ENCODE peak calls at places on chromosomes 1 and 21, in eight cellular contexts. One of them, this sample, is unnamed.

GRCh38 chr1:111234866-111235265 is 7.4 kb downstream of the CHI3L2 start:
- DNase-seq in PC-9: peak
- DNase-seq in tibial artery: no peak
- DNase-seq in pancreas: no peak
- DNase-seq in right cardiac atrium: no peak
- DNase-seq in A549: peak
- DNase-seq in PC-3: peak
- DNase-seq in heart left ventricle: no peak
- DNase-seq in this sample: no peak

GRCh38 chr1:51927029-51927428 is 48.5 kb upstream of the NRDC start:
- DNase-seq in heart left ventricle: no peak
- DNase-seq in tibial artery: no peak
- DNase-seq in A549: no peak
- DNase-seq in right cardiac atrium: no peak
- DNase-seq in PC-3: peak
- DNase-seq in PC-9: no peak
- DNase-seq in pancreas: no peak
- DNase-seq in this sample: peak

GRCh38 chr1:206469411-206469932 is 804 bp upstream of the IKBKE start:
- DNase-seq in PC-3: peak
- DNase-seq in heart left ventricle: no peak
- DNase-seq in pancreas: no peak
- DNase-seq in A549: no peak
- DNase-seq in right cardiac atrium: no peak
- DNase-seq in PC-9: peak
- DNase-seq in tibial artery: no peak
- DNase-seq in this sample: no peak

GRCh38 chr1:151835596-151835995 is 4.0 kb upstream of the RORC start:
- DNase-seq in A549: no peak
- DNase-seq in pancreas: no peak
- DNase-seq in heart left ventricle: no peak
- DNase-seq in PC-3: no peak
- DNase-seq in tibial artery: no peak
- DNase-seq in PC-9: no peak
- DNase-seq in right cardiac atrium: no peak
- DNase-seq in this sample: no peak

GRCh38 chr21:36542312-36543101 is 62.6 kb upstream of the CLDN14 start:
- DNase-seq in PC-3: no peak
- DNase-seq in A549: no peak
- DNase-seq in right cardiac atrium: no peak
- DNase-seq in PC-9: no peak
- DNase-seq in heart left ventricle: no peak
- DNase-seq in tibial artery: no peak
- DNase-seq in pancreas: peak
- DNase-seq in this sample: no peak

GRCh38 chr1:14222086-14222485 is 376.4 kb upstream of the KAZN start:
- DNase-seq in pancreas: no peak
- DNase-seq in right cardiac atrium: peak
- DNase-seq in heart left ventricle: no peak
- DNase-seq in PC-9: no peak
- DNase-seq in A549: no peak
- DNase-seq in tibial artery: no peak
- DNase-seq in PC-3: no peak
- DNase-seq in this sample: no peak

GRCh38 chr1:82258887-82259286 is 458.2 kb downstream of the ADGRL2 start:
- DNase-seq in pancreas: no peak
- DNase-seq in A549: no peak
- DNase-seq in PC-3: no peak
- DNase-seq in heart left ventricle: no peak
- DNase-seq in PC-9: no peak
- DNase-seq in tibial artery: no peak
- DNase-seq in right cardiac atrium: no peak
- DNase-seq in this sample: no peak

GRCh38 chr1:80158771-80159170 is 1152.2 kb upstream of the ADGRL4 start:
- DNase-seq in right cardiac atrium: no peak
- DNase-seq in heart left ventricle: no peak
- DNase-seq in pancreas: no peak
- DNase-seq in PC-9: no peak
- DNase-seq in A549: no peak
- DNase-seq in tibial artery: no peak
- DNase-seq in PC-3: no peak
- DNase-seq in this sample: no peak

GRCh38 chr21:37164742-37165141 is 91.7 kb downstream of the TTC3 start:
- DNase-seq in PC-3: no peak
- DNase-seq in right cardiac atrium: no peak
- DNase-seq in tibial artery: no peak
- DNase-seq in PC-9: no peak
- DNase-seq in pancreas: no peak
- DNase-seq in A549: no peak
- DNase-seq in heart left ventricle: no peak
- DNase-seq in this sample: no peak

GRCh38 chr21:29423521-29423920 is 124.8 kb downstream of the BACH1 start:
- DNase-seq in right cardiac atrium: no peak
- DNase-seq in A549: no peak
- DNase-seq in heart left ventricle: no peak
- DNase-seq in tibial artery: no peak
- DNase-seq in PC-9: no peak
- DNase-seq in pancreas: no peak
- DNase-seq in PC-3: no peak
- DNase-seq in this sample: no peak

GRCh38 chr1:185567438-185567837 is 166.8 kb upstream of the HMCN1 start:
- DNase-seq in heart left ventricle: no peak
- DNase-seq in PC-9: no peak
- DNase-seq in A549: no peak
- DNase-seq in pancreas: no peak
- DNase-seq in tibial artery: no peak
- DNase-seq in PC-3: no peak
- DNase-seq in right cardiac atrium: no peak
- DNase-seq in this sample: no peak

GRCh38 chr21:33931799-33932390 is 16.3 kb upstream of the ATP5PO start:
- DNase-seq in A549: no peak
- DNase-seq in pancreas: no peak
- DNase-seq in PC-9: no peak
- DNase-seq in PC-3: peak
- DNase-seq in heart left ventricle: no peak
- DNase-seq in right cardiac atrium: no peak
- DNase-seq in tibial artery: no peak
- DNase-seq in this sample: peak

GRCh38 chr1:30322859-30323257 is 400.5 kb downstream of the MATN1 start:
- DNase-seq in A549: no peak
- DNase-seq in pancreas: no peak
- DNase-seq in right cardiac atrium: no peak
- DNase-seq in tibial artery: no peak
- DNase-seq in PC-9: no peak
- DNase-seq in PC-3: no peak
- DNase-seq in heart left ventricle: no peak
- DNase-seq in this sample: no peak

GRCh38 chr1:29166291-29166878 is 15.3 kb downstream of the SRSF4 start:
- DNase-seq in PC-3: no peak
- DNase-seq in right cardiac atrium: no peak
- DNase-seq in heart left ventricle: no peak
- DNase-seq in A549: no peak
- DNase-seq in pancreas: no peak
- DNase-seq in PC-9: no peak
- DNase-seq in tibial artery: no peak
- DNase-seq in this sample: no peak

GRCh38 chr1:2323575-2323974 is 67.8 kb downstream of the MORN1 start:
- DNase-seq in tibial artery: no peak
- DNase-seq in PC-3: no peak
- DNase-seq in heart left ventricle: no peak
- DNase-seq in A549: no peak
- DNase-seq in pancreas: no peak
- DNase-seq in PC-9: no peak
- DNase-seq in right cardiac atrium: no peak
- DNase-seq in this sample: no peak

GRCh38 chr1:2320760-2321159 is 70.6 kb downstream of the MORN1 start:
- DNase-seq in tibial artery: no peak
- DNase-seq in pancreas: no peak
- DNase-seq in heart left ventricle: peak
- DNase-seq in right cardiac atrium: no peak
- DNase-seq in A549: no peak
- DNase-seq in PC-9: no peak
- DNase-seq in PC-3: no peak
- DNase-seq in this sample: no peak

GRCh38 chr1:2322065-2322571 is 69.2 kb downstream of the MORN1 start:
- DNase-seq in PC-3: no peak
- DNase-seq in pancreas: peak
- DNase-seq in tibial artery: peak
- DNase-seq in right cardiac atrium: peak
- DNase-seq in A549: no peak
- DNase-seq in heart left ventricle: peak
- DNase-seq in PC-9: peak
- DNase-seq in this sample: peak

GRCh38 chr1:2321258-2321657 is 70.1 kb downstream of the MORN1 start:
- DNase-seq in PC-9: no peak
- DNase-seq in A549: no peak
- DNase-seq in tibial artery: no peak
- DNase-seq in PC-3: no peak
- DNase-seq in right cardiac atrium: no peak
- DNase-seq in pancreas: no peak
- DNase-seq in heart left ventricle: peak
- DNase-seq in this sample: no peak

DNA sequence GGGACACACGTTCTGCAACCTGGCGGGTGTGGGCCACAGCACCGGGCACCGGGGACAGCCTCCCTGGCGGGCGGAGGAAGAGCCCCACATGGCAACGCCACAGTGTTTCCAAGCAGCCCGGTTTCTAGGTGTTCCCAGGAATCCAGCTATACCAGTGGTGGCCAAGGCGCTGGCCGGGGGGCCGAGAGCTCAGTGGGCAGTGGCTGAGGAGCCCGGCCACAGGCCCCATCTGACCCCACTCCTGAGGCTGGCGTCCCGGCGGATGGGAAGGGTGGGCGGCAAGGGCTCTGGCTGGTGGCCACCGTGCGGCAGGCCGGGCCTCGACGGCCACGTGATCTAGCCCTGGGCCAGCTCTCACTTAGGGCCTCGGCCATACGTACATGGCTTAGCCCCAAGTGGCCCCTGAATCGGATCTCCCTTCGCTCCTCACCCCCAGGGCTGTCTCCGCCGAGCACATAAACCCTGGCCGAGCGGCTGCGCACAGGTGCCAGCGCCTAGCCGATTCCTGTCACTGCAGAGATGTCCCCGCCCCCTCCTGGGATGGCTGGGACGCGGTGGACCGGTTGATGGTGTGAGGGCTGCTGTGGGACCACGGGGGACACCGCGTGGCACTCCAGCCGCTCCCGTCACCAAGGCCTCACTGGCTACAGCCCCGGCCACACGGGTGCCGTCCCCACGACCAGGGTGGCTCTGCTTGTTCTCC is 68.6 kb downstream of the MORN1 start:
- DNase-seq in tibial artery: peak
- DNase-seq in right cardiac atrium: peak
- DNase-seq in PC-9: no peak
- DNase-seq in pancreas: peak
- DNase-seq in heart left ventricle: peak
- DNase-seq in A549: no peak
- DNase-seq in PC-3: no peak
- DNase-seq in this sample: no peak
- H3K27ac ChIP-seq in tibial artery: peak
- H3K27ac ChIP-seq in right cardiac atrium: peak
- H3K27ac ChIP-seq in PC-9: no peak
- H3K27ac ChIP-seq in pancreas: peak
- H3K27ac ChIP-seq in heart left ventricle: peak
- H3K27ac ChIP-seq in A549: no peak
- H3K27ac ChIP-seq in PC-3: no peak
- H3K27ac ChIP-seq in this sample: peak

DNA sequence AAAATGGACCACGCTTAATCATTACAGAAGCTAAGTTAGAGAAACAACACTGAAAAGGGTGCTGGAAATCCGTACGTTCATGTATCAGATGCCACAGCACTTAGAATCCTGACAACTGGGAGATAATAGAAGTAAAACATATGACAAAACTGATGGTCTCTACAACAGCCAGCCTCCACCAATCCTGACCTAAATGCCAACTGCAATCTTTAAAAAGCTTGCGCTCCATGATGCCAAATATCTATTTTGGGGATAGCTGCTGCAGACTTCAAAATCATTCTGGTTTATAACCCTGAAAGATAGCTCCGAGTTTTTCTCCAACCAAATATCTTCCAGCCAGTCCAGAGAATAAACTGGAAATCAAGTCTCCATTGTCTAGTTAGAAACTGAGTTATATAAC is 178.3 kb downstream of the RERE start:
- DNase-seq in pancreas: no peak
- DNase-seq in right cardiac atrium: no peak
- DNase-seq in PC-9: no peak
- DNase-seq in heart left ventricle: no peak
- DNase-seq in PC-3: no peak
- DNase-seq in tibial artery: no peak
- DNase-seq in A549: no peak
- DNase-seq in this sample: no peak
- H3K27ac ChIP-seq in pancreas: no peak
- H3K27ac ChIP-seq in right cardiac atrium: no peak
- H3K27ac ChIP-seq in PC-9: no peak
- H3K27ac ChIP-seq in heart left ventricle: peak
- H3K27ac ChIP-seq in PC-3: no peak
- H3K27ac ChIP-seq in tibial artery: no peak
- H3K27ac ChIP-seq in A549: no peak
- H3K27ac ChIP-seq in this sample: no peak

GRCh38 chr1:228059536-228060457 is 22.7 kb upstream of the ARF1 start:
- DNase-seq in right cardiac atrium: peak
- DNase-seq in tibial artery: no peak
- DNase-seq in A549: peak
- DNase-seq in PC-9: peak
- DNase-seq in pancreas: peak
- DNase-seq in PC-3: peak
- DNase-seq in heart left ventricle: peak
- DNase-seq in this sample: peak
- H3K27ac ChIP-seq in right cardiac atrium: no peak
- H3K27ac ChIP-seq in tibial artery: no peak
- H3K27ac ChIP-seq in A549: peak
- H3K27ac ChIP-seq in PC-9: no peak
- H3K27ac ChIP-seq in pancreas: no peak
- H3K27ac ChIP-seq in PC-3: no peak
- H3K27ac ChIP-seq in heart left ventricle: no peak
- H3K27ac ChIP-seq in this sample: no peak

GRCh38 chr1:196464545-196464944 is 143.7 kb downstream of the KCNT2 start:
- DNase-seq in right cardiac atrium: no peak
- DNase-seq in A549: no peak
- DNase-seq in heart left ventricle: no peak
- DNase-seq in pancreas: no peak
- DNase-seq in PC-3: peak
- DNase-seq in tibial artery: no peak
- DNase-seq in PC-9: no peak
- DNase-seq in this sample: no peak

GRCh38 chr1:196467230-196467629 is 141.0 kb downstream of the KCNT2 start:
- DNase-seq in heart left ventricle: no peak
- DNase-seq in tibial artery: no peak
- DNase-seq in A549: no peak
- DNase-seq in right cardiac atrium: no peak
- DNase-seq in pancreas: no peak
- DNase-seq in PC-9: no peak
- DNase-seq in PC-3: peak
- DNase-seq in this sample: no peak

GRCh38 chr1:196462101-196462500 is 146.1 kb downstream of the KCNT2 start:
- DNase-seq in PC-3: no peak
- DNase-seq in heart left ventricle: no peak
- DNase-seq in pancreas: no peak
- DNase-seq in tibial artery: no peak
- DNase-seq in A549: no peak
- DNase-seq in PC-9: no peak
- DNase-seq in right cardiac atrium: peak
- DNase-seq in this sample: no peak

GRCh38 chr1:196466656-196467055 is 141.6 kb downstream of the KCNT2 start:
- DNase-seq in right cardiac atrium: no peak
- DNase-seq in PC-3: peak
- DNase-seq in heart left ventricle: no peak
- DNase-seq in tibial artery: no peak
- DNase-seq in pancreas: no peak
- DNase-seq in A549: no peak
- DNase-seq in PC-9: no peak
- DNase-seq in this sample: peak
- H3K27ac ChIP-seq in right cardiac atrium: no peak
- H3K27ac ChIP-seq in PC-3: peak
- H3K27ac ChIP-seq in heart left ventricle: no peak
- H3K27ac ChIP-seq in tibial artery: no peak
- H3K27ac ChIP-seq in pancreas: no peak
- H3K27ac ChIP-seq in A549: no peak
- H3K27ac ChIP-seq in PC-9: no peak
- H3K27ac ChIP-seq in this sample: peak